ENCODE peak calls at places on chromosomes 6 and 20, in seven cellular contexts. Y is H1, R is HepG2, P is HCT116, M is K562, F is SK-N-SH, I is GM12878. O is an unnamed sample.

GRCh38 chr20:35312348-35312747 is 20.1 kb upstream of the FAM83C start:
- DNase-seq in Y (no peak), R (peak), P (peak), M (peak), F (no peak), I (peak), O (no peak)

GRCh38 chr6:123925360-123925759 is 121.7 kb downstream of the NKAIN2 start:
- DNase-seq in Y (no peak), R (no peak), P (no peak), M (no peak), F (no peak), I (peak), O (no peak)

GRCh38 chr20:20405619-20406018 is 37.7 kb downstream of the INSM1 start:
- DNase-seq in Y (no peak), R (no peak), P (no peak), M (no peak), F (no peak), I (no peak), O (no peak)

GRCh38 chr6:168004023-168004422 is 6.6 kb downstream of the KIF25 start:
- DNase-seq in Y (peak), R (no peak), P (no peak), M (no peak), F (no peak), I (no peak), O (no peak)

GRCh38 chr6:7777062-7777461 is 51.2 kb downstream of the BMP6 start:
- DNase-seq in Y (no peak), R (peak), P (no peak), M (no peak), F (no peak), I (no peak), O (no peak)

GRCh38 chr20:20211274-20211987 is 156.5 kb upstream of the INSM1 start:
- DNase-seq in Y (no peak), R (no peak), P (no peak), M (no peak), F (no peak), I (no peak), O (no peak)

GRCh38 chr6:44304282-44305199 is 8.6 kb downstream of the AARS2 start:
- DNase-seq in Y (peak), R (peak), P (peak), M (peak), F (peak), I (no peak), O (peak)

GRCh38 chr6:169669889-169670288 is 31.9 kb downstream of the WDR27 start:
- DNase-seq in Y (no peak), R (no peak), P (no peak), M (no peak), F (no peak), I (no peak), O (no peak)

GRCh38 chr20:38298768-38299288 is 5.1 kb upstream of the BPI start:
- DNase-seq in Y (no peak), R (no peak), P (no peak), M (no peak), F (peak), I (no peak), O (peak)

GRCh38 chr6:122491915-122492537 is 20.4 kb upstream of the SERINC1 start:
- DNase-seq in Y (peak), R (peak), P (peak), M (peak), F (peak), I (no peak), O (peak)

GRCh38 chr6:37698264-37699137 is 818 bp upstream of the MDGA1 start:
- DNase-seq in Y (peak), R (no peak), P (peak), M (peak), F (peak), I (no peak), O (peak)

GRCh38 chr20:58515240-58516212 is at the start of gene APCDD1L:
- DNase-seq in Y (no peak), R (no peak), P (no peak), M (peak), F (no peak), I (no peak), O (peak)

GRCh38 chr6:32627831-32628230 is 9.4 kb upstream of the HLA-DQA1 start:
- DNase-seq in Y (no peak), R (no peak), P (no peak), M (no peak), F (no peak), I (peak), O (peak)

GRCh38 chr6:159759645-159760044 is 2.2 kb upstream of the ACAT2 start:
- DNase-seq in Y (no peak), R (no peak), P (no peak), M (no peak), F (no peak), I (no peak), O (no peak)

GRCh38 chr20:23967616-23967979 is 21.0 kb downstream of the GGTLC1 start:
- DNase-seq in Y (no peak), R (no peak), P (no peak), M (no peak), F (no peak), I (no peak), O (no peak)

GRCh38 chr20:37344506-37345338 is 1.2 kb upstream of the SRC start:
- DNase-seq in Y (no peak), R (peak), P (no peak), M (no peak), F (peak), I (no peak), O (peak)

GRCh38 chr6:2935566-2936291 is 32.6 kb upstream of the SERPINB9 start:
- DNase-seq in Y (peak), R (no peak), P (no peak), M (no peak), F (no peak), I (no peak), O (no peak)

GRCh38 chr6:100796049-100796823 is 84.9 kb downstream of the ASCC3 start:
- DNase-seq in Y (no peak), R (no peak), P (no peak), M (peak), F (no peak), I (no peak), O (no peak)

GRCh38 chr6:158496700-158497099 is 63.2 kb upstream of the TMEM181 start:
- DNase-seq in Y (no peak), R (no peak), P (no peak), M (no peak), F (no peak), I (no peak), O (no peak)

GRCh38 chr6:56819604-56820003 is 135.3 kb upstream of the BEND6 start:
- DNase-seq in Y (no peak), R (no peak), P (no peak), M (no peak), F (no peak), I (no peak), O (no peak)
- TF ChIP-seq JUND in Y (no peak), R (no peak), P (no peak), M (no peak), F (no peak), I (no peak), O (no peak)

GRCh38 chr20:10125757-10126156 is 91.0 kb downstream of the ANKEF1 start:
- DNase-seq in Y (no peak), R (no peak), P (no peak), M (no peak), F (no peak), I (no peak), O (no peak)
- TF ChIP-seq JUND in Y (no peak), R (no peak), P (no peak), M (no peak), F (peak), I (no peak), O (no peak)

GRCh38 chr6:111610548-111611172 is 5.0 kb upstream of the TRAF3IP2 start:
- DNase-seq in Y (no peak), R (peak), P (no peak), M (no peak), F (no peak), I (no peak), O (no peak)

GRCh38 chr6:111615916-111616612 is 10.4 kb upstream of the TRAF3IP2 start:
- DNase-seq in Y (no peak), R (peak), P (no peak), M (no peak), F (no peak), I (no peak), O (no peak)

GRCh38 chr6:111612379-111612778 is 6.7 kb upstream of the TRAF3IP2 start:
- DNase-seq in Y (no peak), R (no peak), P (no peak), M (no peak), F (no peak), I (no peak), O (no peak)

GRCh38 chr6:111618407-111618806 is 12.7 kb upstream of the TRAF3IP2 start:
- DNase-seq in Y (no peak), R (no peak), P (no peak), M (no peak), F (no peak), I (no peak), O (no peak)

GRCh38 chr6:111614833-111615582 is 9.3 kb upstream of the TRAF3IP2 start:
- DNase-seq in Y (peak), R (peak), P (no peak), M (peak), F (no peak), I (no peak), O (no peak)
- TF ChIP-seq JUND in Y (no peak), R (no peak), P (no peak), M (peak), F (no peak), I (no peak), O (no peak)

GRCh38 chr6:163728442-163729126 is 314.1 kb downstream of the QKI start:
- DNase-seq in Y (no peak), R (no peak), P (no peak), M (no peak), F (no peak), I (no peak), O (no peak)
- TF ChIP-seq JUND in Y (no peak), R (no peak), P (no peak), M (no peak), F (no peak), I (no peak), O (no peak)

DNA sequence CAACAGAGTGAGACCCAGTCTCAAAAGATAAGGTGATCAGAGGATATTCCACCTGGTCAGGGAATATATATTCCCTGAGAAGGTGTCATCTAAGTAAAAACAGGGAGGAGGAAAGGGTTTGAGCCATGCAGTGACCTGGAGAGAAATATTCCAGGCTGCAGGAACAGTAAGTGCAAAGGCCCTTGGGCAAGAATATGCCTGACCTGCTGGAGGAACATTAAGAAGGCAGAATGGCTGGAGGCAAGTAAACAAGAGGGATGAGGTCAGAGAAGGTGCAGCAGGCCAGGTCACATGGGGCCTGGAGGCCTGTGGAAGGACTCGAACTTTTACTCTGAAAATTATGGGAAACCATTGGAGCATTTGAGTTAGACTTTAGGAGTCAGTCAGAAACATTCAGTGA is 6.7 kb downstream of the DEF6 start:
- DNase-seq in Y (no peak), R (no peak), P (no peak), M (no peak), F (no peak), I (no peak), O (no peak)
- TF ChIP-seq JUND in Y (no peak), R (no peak), P (no peak), M (no peak), F (no peak), I (no peak), O (no peak)

DNA sequence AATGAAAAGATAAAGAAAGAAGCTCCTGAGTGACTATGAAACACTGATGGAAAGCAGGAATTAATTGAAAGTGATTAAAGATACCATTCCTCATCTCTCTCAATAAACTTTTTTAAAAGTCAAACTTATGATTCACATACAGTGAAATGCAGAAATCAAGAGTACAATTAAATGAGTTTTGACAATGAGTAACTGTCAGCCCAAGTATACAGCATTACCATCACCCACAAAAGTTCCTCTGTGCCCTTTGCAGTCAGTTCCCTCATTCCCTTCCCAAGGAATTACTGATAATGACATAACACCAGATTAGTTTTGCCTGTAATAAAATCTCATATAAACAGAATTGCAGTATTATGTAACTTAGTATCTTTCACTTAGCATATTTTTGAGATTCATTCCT is 44.5 kb downstream of the ATG5 start:
- DNase-seq in Y (no peak), R (no peak), P (no peak), M (no peak), F (no peak), I (no peak), O (no peak)
- TF ChIP-seq JUND in Y (no peak), R (no peak), P (no peak), M (no peak), F (peak), I (no peak), O (no peak)

O was measured in T47D.